ENCODE peak calls at places on chromosome 1, in seven cellular contexts. S is ovary, T is fibroblast of lung, Z is keratinocyte, B is OCI-LY7, P is brain microvascular endothelial cell, O is GM12865. H is an unnamed sample.
A peak's percentile ranks its signal among the peaks of the same experiment; 100 is the strongest.

GRCh38 chr1:43975249-43975961 is 645 bp downstream of the ATP6V0B start:
- DNase-seq in S (no peak), T (no peak), Z (no peak), B (peak; percentile 55), P (no peak), O (peak; percentile 39), H (peak; percentile 64)

GRCh38 chr1:2091611-2092604 is 41.7 kb downstream of the PRKCZ start:
- DNase-seq in S (no peak), T (peak; percentile 7), Z (no peak), B (peak; percentile 26), P (peak; percentile 14), O (no peak), H (peak; percentile 50)

GRCh38 chr1:204296431-204296988 is 63.2 kb downstream of the PLEKHA6 start:
- DNase-seq in S (peak; percentile 66), T (peak; percentile 89), Z (no peak), B (no peak), P (no peak), O (no peak), H (no peak)

GRCh38 chr1:5369223-5369622 is 623.0 kb downstream of the NPHP4 start:
- DNase-seq in S (no peak), T (no peak), Z (no peak), B (no peak), P (no peak), O (no peak), H (no peak)

GRCh38 chr1:160542303-160542945 is 19.4 kb upstream of the SLAMF6 start:
- DNase-seq in S (no peak), T (no peak), Z (peak; percentile 26), B (no peak), P (no peak), O (no peak), H (no peak)

GRCh38 chr1:186487163-186487562 is 26.2 kb upstream of the PDC start:
- DNase-seq in S (no peak), T (no peak), Z (no peak), B (no peak), P (peak; percentile 69), O (no peak), H (no peak)

GRCh38 chr1:180928272-180929230 is 15.9 kb downstream of the KIAA1614 start:
- DNase-seq in S (no peak), T (no peak), Z (no peak), B (no peak), P (no peak), O (no peak), H (no peak)

GRCh38 chr1:95323117-95323516 is 89.1 kb downstream of the RWDD3 start:
- DNase-seq in S (no peak), T (peak; percentile 11), Z (no peak), B (no peak), P (peak; percentile 2), O (no peak), H (no peak)

GRCh38 chr1:30974536-30974935 is 66.0 kb upstream of the SDC3 start:
- DNase-seq in S (no peak), T (no peak), Z (no peak), B (no peak), P (no peak), O (no peak), H (no peak)

GRCh38 chr1:46364612-46365011 is 24.0 kb downstream of the NSUN4 start:
- DNase-seq in S (no peak), T (peak; percentile 39), Z (no peak), B (no peak), P (no peak), O (no peak), H (no peak)

GRCh38 chr1:54107131-54107530 is 45.7 kb downstream of the CDCP2 start:
- DNase-seq in S (no peak), T (peak; percentile 11), Z (no peak), B (peak; percentile 14), P (peak; percentile 29), O (no peak), H (no peak)
- TF ChIP-seq CTCF in S (no peak), T (no peak), Z (peak; percentile 60), B (peak; percentile 51), P (peak; percentile 62), O (no peak), H (peak; percentile 22)

GRCh38 chr1:210248341-210248740 is 15.7 kb downstream of the SERTAD4 start:
- DNase-seq in S (no peak), T (peak; percentile 39), Z (no peak), B (no peak), P (no peak), O (no peak), H (no peak)
- H3K4me3 ChIP-seq in S (no peak overlapping the region), T (no peak overlapping the region), Z (no peak overlapping the region), B (no peak overlapping the region), P (no peak overlapping the region), O (no peak overlapping the region), H (no peak overlapping the region)

DNA sequence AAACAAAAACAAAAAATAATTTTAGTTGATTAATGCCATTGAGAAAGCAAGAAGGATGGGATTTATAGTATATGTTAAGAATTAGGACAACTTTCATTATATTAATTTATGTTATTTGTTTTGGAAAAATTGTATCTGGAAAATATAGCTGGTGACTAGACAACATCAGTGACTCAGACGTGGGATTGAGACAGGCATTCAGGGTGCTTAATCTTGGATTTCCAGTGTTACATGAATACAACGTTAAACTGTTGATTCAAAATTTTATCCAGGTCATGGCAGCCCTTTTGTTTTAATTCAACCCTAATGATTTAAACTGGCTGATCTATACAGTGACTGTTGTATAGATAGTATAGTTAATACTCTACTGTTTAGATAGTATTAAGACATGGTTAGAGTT is 827.1 kb upstream of the B3GALT2 start:
- DNase-seq in S (no peak), T (no peak), Z (no peak), B (no peak), P (peak; percentile 32), O (no peak), H (no peak)
- TF ChIP-seq CTCF in S (no peak), T (no peak), Z (no peak), B (no peak), P (no peak), O (no peak), H (no peak)

GRCh38 chr1:32718527-32718926 is 16.0 kb upstream of the SYNC start:
- DNase-seq in S (no peak), T (no peak), Z (no peak), B (no peak), P (no peak), O (no peak), H (no peak)

GRCh38 chr1:32717503-32717902 is 14.9 kb upstream of the SYNC start:
- DNase-seq in S (no peak), T (no peak), Z (no peak), B (no peak), P (no peak), O (no peak), H (no peak)

GRCh38 chr1:32715901-32716311 is 13.3 kb upstream of the SYNC start:
- DNase-seq in S (no peak), T (no peak), Z (peak; percentile 64), B (no peak), P (no peak), O (no peak), H (no peak)

GRCh38 chr1:32714277-32714676 is 11.7 kb upstream of the SYNC start:
- DNase-seq in S (no peak), T (no peak), Z (no peak), B (no peak), P (no peak), O (no peak), H (no peak)

GRCh38 chr1:32716312-32717126 is 13.9 kb upstream of the SYNC start:
- DNase-seq in S (no peak), T (no peak), Z (peak; percentile 78), B (peak; percentile 85), P (no peak), O (peak; percentile 73), H (peak; percentile 46)
- H3K4me3 ChIP-seq in S (no peak overlapping the region), T (no peak overlapping the region), Z (no peak overlapping the region), B (no peak overlapping the region), P (no peak overlapping the region), O (no peak overlapping the region), H (no peak overlapping the region)

GRCh38 chr1:18634276-18634675 is 3.6 kb downstream of the PAX7 start:
- DNase-seq in S (no peak), T (no peak), Z (no peak), B (no peak), P (no peak), O (no peak), H (no peak)

GRCh38 chr1:18636762-18637552 is 6.3 kb downstream of the PAX7 start:
- DNase-seq in S (no peak), T (no peak), Z (no peak), B (no peak), P (no peak), O (no peak), H (no peak)

GRCh38 chr1:18635070-18635577 is 4.5 kb downstream of the PAX7 start:
- DNase-seq in S (no peak), T (no peak), Z (no peak), B (no peak), P (no peak), O (no peak), H (no peak)

GRCh38 chr1:18637553-18637960 is 6.9 kb downstream of the PAX7 start:
- DNase-seq in S (no peak), T (no peak), Z (no peak), B (no peak), P (no peak), O (no peak), H (no peak)

DNA sequence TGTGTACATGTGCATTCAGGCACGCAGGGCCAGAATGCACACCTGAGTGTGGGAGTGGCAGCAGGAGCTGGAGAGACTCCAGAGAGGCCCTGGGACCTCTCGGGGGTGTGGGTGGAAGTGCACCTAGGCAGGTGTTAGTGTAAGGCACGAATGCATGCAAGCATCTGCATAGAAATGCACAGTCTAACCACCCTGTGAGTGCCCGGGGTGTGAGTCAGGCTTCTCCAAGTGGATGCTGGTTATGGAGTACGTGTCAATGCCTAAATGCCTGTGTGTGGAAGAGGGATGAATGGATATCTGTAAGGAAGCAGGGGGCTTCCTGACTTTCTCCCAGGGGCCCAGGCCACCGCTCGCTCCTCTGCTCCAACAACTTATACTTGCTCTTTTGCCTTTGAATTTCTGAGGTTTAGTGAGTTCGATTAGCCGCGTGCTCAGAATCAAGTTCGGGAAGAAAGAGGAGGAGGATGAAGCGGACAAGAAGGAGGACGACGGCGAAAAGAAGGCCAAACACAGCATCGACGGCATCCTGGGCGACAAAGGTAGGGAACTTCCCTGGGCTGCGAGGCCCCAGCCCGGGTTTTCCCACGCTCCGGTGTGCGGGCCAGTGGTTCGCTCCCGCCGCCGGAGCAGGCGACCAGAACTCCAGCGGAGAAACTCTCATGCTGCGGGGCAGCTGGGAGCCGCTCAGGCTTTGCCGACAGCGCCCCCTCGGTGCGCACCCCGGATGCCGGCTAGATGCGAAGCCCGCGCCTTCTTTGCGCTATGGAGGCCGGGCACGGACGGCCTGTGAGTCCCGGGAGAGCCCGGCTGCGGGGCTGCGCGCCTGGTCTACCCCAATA is 5.4 kb downstream of the PAX7 start:
- DNase-seq in S (no peak), T (no peak), Z (peak; percentile 5), B (no peak), P (no peak), O (no peak), H (no peak)
- TF ChIP-seq CTCF in S (no peak), T (no peak), Z (peak; percentile 1), B (no peak), P (no peak), O (no peak), H (no peak)

DNA sequence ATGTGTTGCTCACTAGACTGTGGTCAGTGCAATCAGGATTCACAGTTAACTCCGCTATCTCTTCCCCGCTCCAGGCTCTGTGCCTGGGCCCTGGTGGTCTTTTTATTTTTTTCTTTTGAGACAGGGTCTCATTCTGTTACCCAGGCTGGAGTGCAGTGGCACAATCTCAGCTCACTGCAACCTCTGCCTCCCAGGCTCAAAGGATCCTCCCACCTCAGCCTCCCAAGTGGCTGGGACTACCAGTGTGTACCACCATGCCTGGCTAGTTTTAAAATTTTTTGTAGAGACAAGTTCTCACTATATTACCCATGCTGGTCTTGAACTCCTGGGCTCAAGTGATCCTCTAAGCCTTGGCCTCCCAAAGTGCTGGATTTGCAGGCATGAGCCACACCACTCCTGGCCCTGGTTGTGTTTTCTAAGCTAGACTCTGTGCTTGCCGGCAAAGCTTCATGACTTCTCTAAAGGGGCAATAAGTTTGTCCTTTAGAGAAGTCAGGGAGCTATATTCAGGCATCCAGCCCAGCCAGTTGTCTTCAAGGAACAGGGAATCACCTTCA is 1.4 kb downstream of the RCSD1 start:
- DNase-seq in S (no peak), T (no peak), Z (no peak), B (no peak), P (no peak), O (no peak), H (no peak)
- H3K4me3 ChIP-seq in S (no peak overlapping the region), T (no peak overlapping the region), Z (no peak overlapping the region), B (peak overlapping the region; percentile 93), P (no peak overlapping the region), O (peak overlapping the region; percentile 94), H (peak overlapping the region; percentile 88)